ENCODE peak calls at places on chromosomes 13 and 19, in eight cellular contexts. J, O, V, P, E, K, B and Z are unnamed samples.
A peak's percentile ranks its signal among the peaks of the same experiment; 100 is the strongest.

GRCh38 chr13:22357132-22357531 is 686.3 kb downstream of the FGF9 start:
- DNase-seq in J (peak; percentile 47), O (no peak), V (no peak), P (no peak), E (no peak), K (no peak), B (peak; percentile 19), Z (no peak)

GRCh38 chr13:20960663-20961309 is 58.2 kb upstream of the XPO4 start:
- DNase-seq in J (no peak), O (no peak), V (peak; percentile 29), P (no peak), E (no peak), K (no peak), B (no peak), Z (no peak)

GRCh38 chr13:30108913-30109237 is 198.5 kb downstream of the KATNAL1 start:
- DNase-seq in J (no peak), O (no peak), V (peak; percentile 94), P (no peak), E (no peak), K (no peak), B (no peak), Z (no peak)

GRCh38 chr19:4362038-4362828 is 18.9 kb downstream of the MPND start:
- DNase-seq in J (no peak), O (no peak), V (no peak), P (no peak), E (no peak), K (no peak), B (no peak), Z (no peak)

GRCh38 chr19:57903298-57904174 is 12.9 kb downstream of the ZNF417 start:
- DNase-seq in J (peak; percentile 76), O (no peak), V (no peak), P (peak; percentile 71), E (no peak), K (no peak), B (no peak), Z (no peak)

GRCh38 chr19:13731147-13731964 is 33.0 kb upstream of the MRI1 start:
- DNase-seq in J (peak; percentile 98), O (peak; percentile 93), V (peak; percentile 98), P (peak; percentile 96), E (peak; percentile 81), K (peak; percentile 93), B (peak; percentile 96), Z (peak; percentile 94)

GRCh38 chr13:97274782-97275252 is 52.7 kb downstream of the MBNL2 start:
- DNase-seq in J (peak; percentile 87), O (no peak), V (no peak), P (peak; percentile 72), E (no peak), K (no peak), B (no peak), Z (no peak)

GRCh38 chr19:38134538-38135149 is 89.4 kb downstream of the DPF1 start:
- DNase-seq in J (peak; percentile 55), O (peak; percentile 19), V (peak; percentile 40), P (peak; percentile 60), E (no peak), K (no peak), B (no peak), Z (peak; percentile 17)

GRCh38 chr19:40512473-40513344 is 45.9 kb downstream of the SPTBN4 start:
- DNase-seq in J (no peak), O (no peak), V (no peak), P (peak; percentile 9), E (no peak), K (no peak), B (no peak), Z (no peak)

GRCh38 chr13:27005976-27006518 is 165.6 kb downstream of the USP12 start:
- DNase-seq in J (no peak), O (no peak), V (no peak), P (no peak), E (no peak), K (no peak), B (no peak), Z (no peak)

GRCh38 chr13:35995136-35995535 is 136.0 kb downstream of the DCLK1 start:
- DNase-seq in J (peak; percentile 70), O (no peak), V (no peak), P (peak; percentile 40), E (no peak), K (no peak), B (no peak), Z (no peak)

GRCh38 chr13:48749699-48750473 is 96.2 kb downstream of the CYSLTR2 start:
- DNase-seq in J (peak; percentile 99), O (peak; percentile 52), V (peak; percentile 71), P (peak; percentile 97), E (peak; percentile 75), K (peak; percentile 91), B (peak; percentile 74), Z (peak; percentile 88)

GRCh38 chr19:22608441-22608840 is 25.7 kb upstream of the ZNF492 start:
- DNase-seq in J (no peak), O (no peak), V (no peak), P (no peak), E (no peak), K (peak; percentile 17), B (no peak), Z (no peak)

GRCh38 chr13:35512271-35512920 is 35.9 kb upstream of the MAB21L1 start:
- DNase-seq in J (peak; percentile 97), O (no peak), V (no peak), P (peak; percentile 95), E (no peak), K (no peak), B (no peak), Z (peak; percentile 66)

GRCh38 chr13:34469212-34469983 is 472.7 kb upstream of the NBEA start:
- DNase-seq in J (peak; percentile 39), O (no peak), V (no peak), P (peak; percentile 46), E (no peak), K (no peak), B (no peak), Z (no peak)

GRCh38 chr19:8585894-8586750 is 8.9 kb upstream of the MYO1F start:
- DNase-seq in J (no peak), O (peak; percentile 67), V (peak; percentile 66), P (peak; percentile 47), E (no peak), K (no peak), B (no peak), Z (no peak)

GRCh38 chr19:28700176-28700575 is 512.8 kb downstream of the UQCRFS1 start:
- DNase-seq in J (no peak), O (no peak), V (no peak), P (no peak), E (no peak), K (no peak), B (no peak), Z (no peak)

GRCh38 chr19:28706693-28707092 is 506.3 kb downstream of the UQCRFS1 start:
- DNase-seq in J (no peak), O (no peak), V (no peak), P (no peak), E (no peak), K (no peak), B (no peak), Z (no peak)

GRCh38 chr19:28703400-28703956 is 509.5 kb downstream of the UQCRFS1 start:
- DNase-seq in J (no peak), O (no peak), V (no peak), P (no peak), E (no peak), K (no peak), B (no peak), Z (no peak)

GRCh38 chr19:28701491-28701890 is 511.5 kb downstream of the UQCRFS1 start:
- DNase-seq in J (peak; percentile 9), O (no peak), V (no peak), P (peak; percentile 25), E (no peak), K (no peak), B (no peak), Z (no peak)

GRCh38 chr19:28705008-28705407 is 507.9 kb downstream of the UQCRFS1 start:
- DNase-seq in J (peak; percentile 75), O (no peak), V (no peak), P (peak; percentile 80), E (no peak), K (no peak), B (no peak), Z (peak; percentile 41)
- TF ChIP-seq CTCF in J (peak; percentile 32), O (no peak), V (no peak), P (peak; percentile 50), E (no peak), K (no peak), B (no peak), Z (peak; percentile 38)

DNA sequence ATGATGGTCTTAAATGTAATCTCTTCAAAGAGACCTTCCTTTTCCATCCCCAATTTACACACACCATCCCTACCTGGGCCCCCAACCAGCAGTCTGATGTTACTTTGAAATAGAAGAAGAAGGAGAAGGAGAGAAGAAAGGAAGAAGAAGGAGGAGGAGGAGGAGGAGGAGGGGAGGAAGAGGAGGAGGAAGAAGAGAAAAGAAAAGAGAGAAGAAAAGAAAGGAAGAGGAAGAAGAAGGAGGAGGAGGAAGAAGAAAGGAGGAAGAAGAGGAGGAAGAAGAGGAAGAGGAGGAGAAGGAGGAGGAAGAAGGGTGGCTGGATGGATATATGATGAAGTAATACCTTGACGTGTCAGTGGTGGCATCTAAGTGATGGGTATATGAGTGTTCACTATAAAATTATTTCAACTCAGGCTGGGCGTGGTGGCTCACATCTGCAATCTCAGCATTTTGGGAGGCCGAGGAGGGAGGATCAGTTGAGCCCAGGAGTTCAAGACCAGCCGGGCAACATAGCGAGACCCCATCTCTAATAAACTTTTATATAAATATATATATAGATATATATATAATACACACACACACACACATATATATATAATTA is 3.7 kb upstream of the LRFN1 start:
- DNase-seq in J (no peak), O (no peak), V (no peak), P (no peak), E (no peak), K (no peak), B (no peak), Z (no peak)
- H3K4me3 ChIP-seq in J (no peak overlapping the region), O (no peak overlapping the region), V (no peak overlapping the region), P (no peak overlapping the region), E (no peak overlapping the region), K (no peak overlapping the region), B (no peak overlapping the region), Z (no peak overlapping the region)

DNA sequence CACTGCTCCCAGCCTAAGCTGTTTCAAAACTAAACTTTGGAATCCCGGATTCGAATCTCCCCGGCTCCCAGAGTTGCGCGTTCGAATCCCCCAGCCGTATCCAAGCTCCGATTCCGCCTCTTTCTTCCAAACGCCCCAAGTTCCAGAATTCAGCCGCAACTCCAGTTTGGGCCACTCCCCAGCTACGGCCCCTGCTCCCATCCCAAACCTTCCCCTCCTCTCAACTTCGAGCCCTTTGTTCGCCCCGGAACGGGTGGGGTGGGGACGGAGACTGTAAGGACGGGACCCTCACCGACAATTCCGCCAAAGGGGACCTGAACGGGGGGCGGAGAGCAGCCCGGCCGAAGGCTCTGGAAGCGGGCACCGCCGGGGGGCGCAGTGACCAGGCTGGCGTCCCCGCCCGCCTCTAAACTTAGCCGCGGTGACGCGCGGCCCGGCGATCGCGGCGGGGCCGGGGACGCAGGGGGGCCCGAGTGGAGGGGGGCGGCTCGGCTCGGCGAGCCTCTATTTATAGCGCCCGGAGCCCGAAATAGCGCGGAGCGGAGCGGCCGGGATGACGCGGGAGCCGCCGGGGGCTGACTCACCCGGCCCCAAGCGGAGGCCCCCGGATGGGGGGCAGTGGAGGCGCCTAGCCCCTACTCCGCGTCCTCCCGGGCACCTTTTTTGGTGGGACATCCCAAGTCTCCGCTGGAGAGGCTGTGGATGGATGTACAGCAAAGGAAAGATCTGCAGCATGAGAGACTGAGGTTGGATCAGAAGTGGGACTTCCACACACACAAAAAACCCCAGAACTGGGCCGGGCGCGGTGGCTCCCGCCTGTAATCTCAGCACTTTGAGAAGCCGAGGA is 4.9 kb upstream of the ERCC1 start:
- DNase-seq in J (peak; percentile 42), O (no peak), V (no peak), P (peak; percentile 43), E (no peak), K (peak; percentile 57), B (peak; percentile 85), Z (no peak)
- TF ChIP-seq CTCF in J (peak; percentile 39), O (no peak), V (no peak), P (peak; percentile 25), E (peak; percentile 58), K (peak; percentile 42), B (peak; percentile 3), Z (peak; percentile 42)

GRCh38 chr19:10817291-10818038 is 18.5 kb downstream of the TMED1 start:
- DNase-seq in J (peak; percentile 96), O (no peak), V (peak; percentile 45), P (peak; percentile 81), E (peak; percentile 73), K (peak; percentile 88), B (peak; percentile 51), Z (peak; percentile 96)
- H3K4me3 ChIP-seq in J (peak overlapping the region; percentile 77), O (no peak overlapping the region), V (peak overlapping the region; percentile 18), P (peak overlapping the region; percentile 55), E (peak overlapping the region; percentile 75), K (peak overlapping the region; percentile 51), B (peak overlapping the region; percentile 46), Z (peak overlapping the region; percentile 96)